ENCODE peak calls at places on chromosome 7, in seven cellular contexts. R is AG04450; A is K562; U is progenitor cell of endocrine pancreas; F is neural progenitor cell; W is uterus; B is CD8-positive, alpha-beta T cell. Y is an unnamed sample.

GRCh38 chr7:81583882-81584533 is 185.8 kb downstream of the HGF start:
- DNase-seq in F (no peak), U (no peak), W (no peak), A (no peak), R (no peak), B (no peak), Y (no peak)

GRCh38 chr7:157602581-157602980 is 265.8 kb downstream of the DNAJB6 start:
- DNase-seq in R (no peak), U (no peak), W (no peak), F (no peak), A (no peak), B (no peak), Y (no peak)

GRCh38 chr7:105940111-105940510 is 23.0 kb upstream of the CDHR3 start:
- DNase-seq in A (no peak), B (no peak), F (no peak), U (no peak), W (no peak), R (no peak), Y (no peak)

GRCh38 chr7:6172331-6173295 is 99.8 kb downstream of the CYTH3 start:
- DNase-seq in U (no peak), A (no peak), R (no peak), B (no peak), F (no peak), W (no peak), Y (no peak)

GRCh38 chr7:90624128-90624980 is 28.2 kb downstream of the CDK14 start:
- DNase-seq in B (no peak), F (peak), A (no peak), U (no peak), W (peak), R (no peak), Y (no peak)

GRCh38 chr7:134186022-134186421 is 58.9 kb downstream of the LRGUK start:
- DNase-seq in F (no peak), U (no peak), B (no peak), R (peak), W (no peak), A (no peak), Y (no peak)

GRCh38 chr7:74006451-74007259 is 21.3 kb upstream of the ELN start:
- DNase-seq in A (no peak), F (no peak), R (no peak), W (peak), U (no peak), B (no peak), Y (no peak)

GRCh38 chr7:101390901-101391301 is 28.2 kb downstream of the COL26A1 start:
- DNase-seq in B (peak), F (peak), U (no peak), W (no peak), A (peak), R (no peak), Y (no peak)

GRCh38 chr7:1899951-1900762 is 230.1 kb downstream of the ELFN1 start:
- DNase-seq in R (no peak), A (no peak), F (no peak), B (no peak), U (no peak), W (no peak), Y (no peak)

GRCh38 chr7:40658731-40659130 is 523.9 kb downstream of the SUGCT start:
- DNase-seq in W (no peak), F (no peak), R (no peak), U (no peak), B (no peak), A (no peak), Y (no peak)

GRCh38 chr7:101179117-101179779 is 845 bp downstream of the NAT16 start:
- DNase-seq in A (peak), B (no peak), R (no peak), W (no peak), U (no peak), F (peak), Y (no peak)

GRCh38 chr7:127587663-127588018 is 570 bp upstream of the ARF5 start:
- DNase-seq in W (peak), F (no peak), R (no peak), U (no peak), B (no peak), A (peak), Y (no peak)

GRCh38 chr7:82323806-82324205 is 119.8 kb downstream of the CACNA2D1 start:
- DNase-seq in B (no peak), A (no peak), R (no peak), U (no peak), F (no peak), W (no peak), Y (no peak)

GRCh38 chr7:18667466-18667865 is 171.9 kb downstream of the HDAC9 start:
- DNase-seq in F (no peak), U (no peak), R (peak), A (no peak), B (no peak), W (no peak), Y (no peak)

GRCh38 chr7:126140858-126141491 is 1111.8 kb downstream of the GRM8 start:
- DNase-seq in A (no peak), W (no peak), B (no peak), F (no peak), U (no peak), R (no peak), Y (no peak)
- TF ChIP-seq CTCF in A (no peak), W (no peak), B (no peak), F (no peak), U (no peak), R (no peak), Y (no peak)

DNA sequence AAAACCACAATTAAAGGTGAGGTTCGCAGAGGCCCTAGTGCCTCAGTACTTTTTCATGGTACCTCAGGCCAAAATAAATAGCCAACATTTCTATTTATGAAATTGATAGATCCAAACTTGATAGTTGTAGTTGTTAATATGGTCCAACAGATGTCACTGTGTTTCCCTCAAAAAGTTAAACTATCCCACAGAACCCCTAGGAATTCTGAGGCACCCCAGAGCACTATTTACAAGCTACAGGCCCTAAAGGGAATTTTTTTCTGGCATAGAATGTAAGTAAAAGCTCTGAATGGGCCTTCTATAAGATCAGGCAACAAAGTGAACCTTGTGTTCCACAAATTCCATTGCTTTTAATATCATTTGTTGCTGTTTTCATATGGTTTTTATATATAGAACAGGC is 3.8 kb upstream of the ARL4A start:
- DNase-seq in W (no peak), U (no peak), R (no peak), B (no peak), A (no peak), F (no peak), Y (no peak)
- TF ChIP-seq CTCF in W (peak), U (peak), R (peak), B (no peak), A (peak), F (peak), Y (peak)

GRCh38 chr7:116164552-116164951 is 45.8 kb upstream of the TES start:
- DNase-seq in R (no peak), F (no peak), W (no peak), A (no peak), U (no peak), B (no peak), Y (no peak)

GRCh38 chr7:116169060-116169459 is 41.3 kb upstream of the TES start:
- DNase-seq in A (no peak), R (peak), B (no peak), U (no peak), W (no peak), F (no peak), Y (no peak)

GRCh38 chr7:116166167-116166566 is 44.2 kb upstream of the TES start:
- DNase-seq in R (no peak), F (no peak), W (no peak), A (no peak), B (no peak), U (no peak), Y (no peak)

GRCh38 chr7:116165717-116166116 is 44.6 kb upstream of the TES start:
- DNase-seq in U (no peak), A (no peak), W (no peak), B (no peak), F (no peak), R (no peak), Y (no peak)

GRCh38 chr7:116167177-116167576 is 43.2 kb upstream of the TES start:
- DNase-seq in W (no peak), R (no peak), A (peak), B (no peak), U (no peak), F (no peak), Y (no peak)
- TF ChIP-seq CTCF in W (no peak), R (no peak), A (peak), B (no peak), U (no peak), F (no peak), Y (no peak)

DNA sequence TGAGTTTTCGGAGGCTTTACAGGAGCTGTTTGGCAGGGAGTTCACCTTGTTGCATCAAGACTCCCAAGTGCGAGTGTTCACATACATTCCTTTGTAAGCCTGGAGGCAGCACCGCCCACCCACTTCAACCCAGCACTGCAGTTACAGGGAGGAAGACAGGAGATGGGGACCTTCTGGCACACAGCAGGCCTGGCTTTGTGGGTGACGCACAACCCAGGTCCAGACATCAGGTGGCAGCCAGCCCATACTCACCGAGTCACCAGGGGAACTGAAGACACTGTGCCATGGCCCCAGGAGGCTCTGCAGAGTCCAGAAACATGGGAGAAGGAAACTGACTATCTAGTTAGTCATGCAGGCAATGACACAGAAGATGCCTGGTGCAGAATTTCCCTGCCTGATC is 305.9 kb upstream of the RNF32 start:
- DNase-seq in U (no peak), F (no peak), W (no peak), B (no peak), R (no peak), A (no peak), Y (no peak)
- TF ChIP-seq CTCF in U (no peak), F (no peak), W (no peak), B (no peak), R (no peak), A (no peak), Y (no peak)

Y was measured in type B pancreatic cell.